ENCODE peak calls at places on chromosomes 1 and 21, in four cellular contexts. V is upper lobe of right lung; J is naive B cell; G is activated CD4-positive, CD25-positive, alpha-beta regulatory T cell treated with anti-CD3 and anti-CD28 coated beads, Interleukin-2, amount 50 U/mL, for 72 hours. O is an unnamed sample.

GRCh38 chr1:61692155-61692783 is 32.7 kb downstream of the TM2D1 start:
- DNase-seq in J (no peak), V (no peak), G (no peak), O (peak)

GRCh38 chr1:26285366-26286063 is 5.6 kb downstream of the SH3BGRL3 start:
- DNase-seq in J (no peak), V (no peak), G (no peak), O (no peak)

GRCh38 chr1:228416217-228416971 is at the start of gene TRIM17:
- DNase-seq in G (no peak), J (peak), V (no peak), O (no peak)

GRCh38 chr1:9960705-9961562 is 17.7 kb downstream of the NMNAT1 start:
- DNase-seq in J (peak), V (no peak), G (no peak), O (peak)

GRCh38 chr1:177315270-177315669 is 144.5 kb downstream of the BRINP2 start:
- DNase-seq in J (no peak), G (no peak), V (no peak), O (peak)

GRCh38 chr1:233662503-233663105 is 48.7 kb downstream of the KCNK1 start:
- DNase-seq in G (no peak), J (no peak), V (no peak), O (no peak)

GRCh38 chr1:234862944-234863515 is 253.1 kb upstream of the IRF2BP2 start:
- DNase-seq in G (no peak), V (no peak), J (no peak), O (peak)

GRCh38 chr1:228927947-228928898 is 192.9 kb downstream of the RHOU start:
- DNase-seq in G (no peak), V (no peak), J (no peak), O (peak)

GRCh38 chr21:36321325-36322082 is 1.5 kb downstream of the MORC3 start:
- DNase-seq in G (no peak), J (no peak), V (no peak), O (peak)

GRCh38 chr1:178019622-178020021 is 49.8 kb upstream of the SEC16B start:
- DNase-seq in V (no peak), G (no peak), J (no peak), O (no peak)

GRCh38 chr1:151705739-151706463 is 10.7 kb downstream of the CELF3 start:
- DNase-seq in J (no peak), V (no peak), G (no peak), O (no peak)

GRCh38 chr1:209790286-209791193 is 6.2 kb upstream of the C1orf74 start:
- DNase-seq in V (no peak), J (no peak), G (no peak), O (no peak)

GRCh38 chr1:33152685-33153432 is 29.0 kb downstream of the TRIM62 start:
- DNase-seq in G (no peak), V (no peak), J (no peak), O (no peak)

GRCh38 chr21:44418876-44419230 is 36.5 kb upstream of the LRRC3 start:
- DNase-seq in V (no peak), J (no peak), G (no peak), O (no peak)

GRCh38 chr1:95238304-95238703 is 4.3 kb downstream of the RWDD3 start:
- DNase-seq in V (no peak), G (no peak), J (no peak), O (no peak)

GRCh38 chr1:234544094-234544579 is 65.2 kb upstream of the TARBP1 start:
- DNase-seq in G (no peak), V (no peak), J (no peak), O (peak)

GRCh38 chr1:119587328-119587727 is 60.7 kb downstream of the ZNF697 start:
- DNase-seq in V (no peak), J (no peak), G (no peak), O (peak)

GRCh38 chr1:22503721-22504410 is 52.2 kb downstream of the ZBTB40 start:
- DNase-seq in J (no peak), V (no peak), G (no peak), O (peak)

GRCh38 chr1:230276401-230276800 is 149.7 kb downstream of the PGBD5 start:
- DNase-seq in J (no peak), V (peak), G (no peak), O (no peak)

GRCh38 chr1:89758127-89758526 is 62.7 kb upstream of the LRRC8D start:
- DNase-seq in G (no peak), J (no peak), V (no peak), O (no peak)

GRCh38 chr1:8109226-8109625 is 83.1 kb upstream of the ERRFI1 start:
- DNase-seq in G (no peak), V (no peak), J (no peak), O (no peak)

GRCh38 chr1:200279810-200280411 is 129.9 kb downstream of the ZNF281 start:
- DNase-seq in J (no peak), V (no peak), G (no peak), O (peak)

GRCh38 chr1:245790441-245790840 is 635.7 kb downstream of the KIF26B start:
- DNase-seq in G (no peak), V (no peak), J (no peak), O (peak)

GRCh38 chr1:66752000-66752592 is at the start of gene DYNLT5:
- DNase-seq in J (no peak), V (peak), G (no peak), O (peak)

GRCh38 chr21:41220208-41220733 is 52.3 kb downstream of the BACE2 start:
- DNase-seq in V (no peak), J (no peak), G (no peak), O (no peak)

GRCh38 chr21:16587141-16587570 is 857.4 kb downstream of the USP25 start:
- DNase-seq in J (no peak), V (peak), G (no peak), O (peak)

GRCh38 chr1:187313115-187313514 is 484.4 kb downstream of the PLA2G4A start:
- DNase-seq in G (no peak), J (no peak), V (no peak), O (no peak)

GRCh38 chr1:54615531-54616245 is 7.6 kb downstream of the FAM151A start:
- DNase-seq in G (no peak), V (no peak), J (no peak), O (no peak)

GRCh38 chr1:227869851-227870305 is 54.4 kb downstream of the PRSS38 start:
- DNase-seq in V (no peak), G (no peak), J (no peak), O (no peak)

GRCh38 chr1:233491953-233492627 is 121.8 kb upstream of the KCNK1 start:
- DNase-seq in J (no peak), V (no peak), G (no peak), O (no peak)

GRCh38 chr1:206464456-206464964 is 5.8 kb upstream of the IKBKE start:
- DNase-seq in G (no peak), V (no peak), J (no peak), O (peak)

GRCh38 chr1:11520531-11521233 is 41.7 kb downstream of the DISP3 start:
- DNase-seq in V (peak), J (no peak), G (no peak), O (no peak)